ENCODE peak calls at places on chromosome 19, in four cellular contexts. K is HepG2, T is WTC11, V is K562. B is an unnamed sample.

GRCh38 chr19:17155251-17155650 is 59.9 kb upstream of the USE1 start:
- DNase-seq in T (no peak), V (no peak), K (no peak), B (no peak)

GRCh38 chr19:35437152-35437951 is 10.7 kb upstream of the FFAR2 start:
- DNase-seq in K (no peak), V (no peak), T (no peak), B (no peak)

GRCh38 chr19:3768015-3768747 is 3.8 kb downstream of the RAX2 start:
- DNase-seq in K (no peak), V (no peak), T (no peak), B (no peak)

GRCh38 chr19:21584532-21584931 is 79.1 kb downstream of the ZNF429 start:
- DNase-seq in K (no peak), T (no peak), V (no peak), B (no peak)

GRCh38 chr19:19822148-19822429 is 539 bp upstream of the ZNF506 start:
- DNase-seq in T (no peak), V (no peak), K (no peak), B (no peak)

GRCh38 chr19:3004522-3004921 is 24.6 kb downstream of the TLE2 start:
- DNase-seq in K (no peak), V (no peak), T (no peak), B (no peak)

GRCh38 chr19:8185343-8186068 is 23.7 kb upstream of the CERS4 start:
- DNase-seq in T (no peak), K (no peak), V (peak; percentile 4), B (no peak)

GRCh38 chr19:16850133-16850532 is 20.9 kb downstream of the SIN3B start:
- DNase-seq in T (no peak), K (no peak), V (no peak), B (no peak)

GRCh38 chr19:48194041-48194871 is 23.8 kb downstream of the ZSWIM9 start:
- DNase-seq in K (peak; percentile 18), V (no peak), T (peak; percentile 56), B (no peak)

GRCh38 chr19:50432221-50432626 is 468 bp upstream of the MYBPC2 start:
- DNase-seq in T (peak; percentile 53), K (no peak), V (no peak), B (no peak)

GRCh38 chr19:34327851-34328250 is 37.1 kb upstream of the GPI start:
- DNase-seq in V (peak; percentile 89), T (no peak), K (no peak), B (no peak)

GRCh38 chr19:38370299-38370698 is 4.1 kb upstream of the PSMD8 start:
- DNase-seq in V (peak; percentile 37), T (no peak), K (no peak), B (no peak)

GRCh38 chr19:45556835-45557234 is 27.8 kb downstream of the OPA3 start:
- DNase-seq in V (no peak), T (no peak), K (no peak), B (no peak)

GRCh38 chr19:345320-345879 is 804 bp upstream of the MIER2 start:
- DNase-seq in K (no peak), V (no peak), T (no peak), B (no peak)
- TF ChIP-seq CREM in K (no peak), V (no peak), T (no peak), B (no peak)

GRCh38 chr19:52297601-52298358 is 811 bp downstream of the ZNF480 start:
- DNase-seq in V (no peak), T (no peak), K (no peak), B (no peak)
- TF ChIP-seq CREM in V (no peak), T (no peak), K (no peak), B (no peak)

DNA sequence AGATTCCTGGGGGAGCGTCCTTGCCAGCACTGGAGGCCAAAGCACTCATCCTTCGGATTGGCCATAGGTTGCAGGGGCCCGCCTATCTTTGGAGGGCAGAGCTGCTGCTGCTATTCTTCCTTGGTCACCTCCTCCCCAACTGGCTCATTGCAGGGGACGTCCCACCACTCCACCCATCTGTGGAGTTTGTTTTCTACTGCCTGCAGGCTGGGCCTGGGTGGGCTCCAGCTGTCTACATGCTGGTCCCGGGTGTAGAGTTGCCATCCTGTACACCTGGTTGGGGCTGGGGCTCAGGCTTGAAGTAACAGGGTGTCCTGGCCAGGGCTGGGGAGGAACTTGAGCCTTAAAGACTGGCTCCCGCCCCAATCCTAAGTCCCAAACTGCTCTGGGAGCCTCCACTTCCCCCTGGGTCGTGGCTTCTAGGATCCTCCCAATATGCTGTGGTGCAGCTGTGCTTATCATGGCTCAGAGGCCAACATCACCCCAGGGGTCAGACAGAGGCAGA is 2.1 kb downstream of the RNF225 start:
- DNase-seq in T (no peak), V (peak; percentile 16), K (no peak), B (no peak)
- TF ChIP-seq CREM in T (no peak), V (no peak), K (no peak), B (no peak)

GRCh38 chr19:30567535-30568232 is 195.5 kb downstream of the ZNF536 start:
- DNase-seq in T (no peak), K (no peak), V (no peak), B (no peak)
- TF ChIP-seq CREM in T (no peak), K (no peak), V (no peak), B (no peak)

GRCh38 chr19:873084-874019 is 13.9 kb downstream of the CFD start:
- DNase-seq in K (no peak), V (peak; percentile 80), T (peak; percentile 82), B (peak; percentile 32)
- TF ChIP-seq CREM in K (no peak), V (no peak), T (no peak), B (no peak)

GRCh38 chr19:29526730-29527499 is 1.1 kb downstream of the VSTM2B start:
- DNase-seq in T (peak; percentile 49), K (no peak), V (peak; percentile 33), B (no peak)
- TF ChIP-seq CREM in T (no peak), K (no peak), V (no peak), B (no peak)

GRCh38 chr19:6590458-6591319 is at the start of gene CD70:
- DNase-seq in K (no peak), V (no peak), T (peak; percentile 65), B (peak; percentile 88)

GRCh38 chr19:6587093-6587820 is 3.7 kb downstream of the CD70 start:
- DNase-seq in K (no peak), T (peak; percentile 28), V (no peak), B (no peak)

GRCh38 chr19:6587998-6588507 is 2.9 kb downstream of the CD70 start:
- DNase-seq in K (no peak), V (no peak), T (no peak), B (no peak)

GRCh38 chr19:6589711-6590457 is 1.1 kb downstream of the CD70 start:
- DNase-seq in V (no peak), T (no peak), K (no peak), B (no peak)

GRCh38 chr19:6588508-6589345 is 2.2 kb downstream of the CD70 start:
- DNase-seq in V (no peak), K (no peak), T (no peak), B (no peak)
- TF ChIP-seq CREM in V (no peak), K (no peak), T (no peak), B (no peak)

B was measured in GM12878.